ENCODE peak calls at places on chromosome 10, in eight cellular contexts. U is heart left ventricle, C is kidney epithelial cell, E is hepatocyte, G is foreskin fibroblast, J is fibroblast of lung, M is IMR-90, L is psoas muscle. W is an unnamed sample.

GRCh38 chr10:104273899-104274575 is 5.1 kb downstream of the GSTO2 start:
- DNase-seq in U (no peak), C (no peak), E (no peak), G (no peak), J (peak), M (no peak), L (no peak), W (no peak)

GRCh38 chr10:12194752-12195271 is 879 bp downstream of the NUDT5 start:
- DNase-seq in U (peak), C (no peak), E (peak), G (peak), J (peak), M (peak), L (peak), W (no peak)

GRCh38 chr10:71821909-71822763 is 28.9 kb downstream of the PSAP start:
- DNase-seq in U (no peak), C (no peak), E (no peak), G (no peak), J (no peak), M (peak), L (no peak), W (no peak)

GRCh38 chr10:113073549-113074189 is 123.6 kb downstream of the TCF7L2 start:
- DNase-seq in U (peak), C (peak), E (peak), G (peak), J (peak), M (peak), L (peak), W (peak)

GRCh38 chr10:130969700-130970099 is 341.8 kb downstream of the TCERG1L start:
- DNase-seq in U (no peak), C (no peak), E (no peak), G (no peak), J (no peak), M (no peak), L (no peak), W (no peak)

GRCh38 chr10:46019170-46019528 is 11.3 kb downstream of the NCOA4 start:
- DNase-seq in U (peak), C (no peak), E (no peak), G (no peak), J (no peak), M (no peak), L (no peak), W (no peak)

GRCh38 chr10:110725809-110726641 is 81.9 kb downstream of the RBM20 start:
- DNase-seq in U (no peak), C (no peak), E (peak), G (peak), J (no peak), M (peak), L (peak), W (no peak)

GRCh38 chr10:43844236-43844635 is 195.6 kb upstream of the ZNF32 start:
- DNase-seq in U (no peak), C (no peak), E (no peak), G (no peak), J (no peak), M (no peak), L (no peak), W (no peak)

GRCh38 chr10:116669832-116670644 is 49.3 kb downstream of the PNLIPRP2 start:
- DNase-seq in U (no peak), C (no peak), E (peak), G (no peak), J (no peak), M (no peak), L (no peak), W (no peak)

GRCh38 chr10:96380821-96381220 is 22.0 kb upstream of the OPALIN start:
- DNase-seq in U (no peak), C (no peak), E (no peak), G (no peak), J (no peak), M (no peak), L (no peak), W (no peak)

GRCh38 chr10:96791902-96792301 is 40.2 kb upstream of the LCOR start:
- DNase-seq in U (no peak), C (no peak), E (no peak), G (no peak), J (no peak), M (no peak), L (no peak), W (no peak)

GRCh38 chr10:20714518-20714917 is 182.6 kb downstream of the NEBL start:
- DNase-seq in U (no peak), C (no peak), E (peak), G (no peak), J (no peak), M (no peak), L (no peak), W (no peak)

GRCh38 chr10:3914702-3915101 is 129.7 kb upstream of the KLF6 start:
- DNase-seq in U (no peak), C (no peak), E (no peak), G (no peak), J (no peak), M (no peak), L (no peak), W (no peak)

GRCh38 chr10:92655426-92655825 is 34.3 kb upstream of the HHEX start:
- DNase-seq in U (no peak), C (no peak), E (no peak), G (no peak), J (peak), M (peak), L (no peak), W (no peak)

GRCh38 chr10:53284615-53285182 is 512.1 kb upstream of the MBL2 start:
- DNase-seq in U (no peak), C (no peak), E (no peak), G (no peak), J (no peak), M (no peak), L (no peak), W (no peak)

GRCh38 chr10:94123253-94123995 is 129.7 kb downstream of the PLCE1 start:
- DNase-seq in U (no peak), C (peak), E (peak), G (peak), J (peak), M (peak), L (no peak), W (no peak)

GRCh38 chr10:91493313-91493712 is 83.2 kb downstream of the HECTD2 start:
- DNase-seq in U (no peak), C (no peak), E (peak), G (peak), J (peak), M (peak), L (no peak), W (no peak)

GRCh38 chr10:95445837-95446347 is 115.3 kb downstream of the SORBS1 start:
- DNase-seq in U (peak), C (no peak), E (peak), G (peak), J (peak), M (peak), L (peak), W (peak)

GRCh38 chr10:123301077-123301875 is 147.1 kb downstream of the BUB3 start:
- DNase-seq in U (peak), C (peak), E (peak), G (no peak), J (peak), M (no peak), L (peak), W (no peak)

GRCh38 chr10:51700228-51700835 is 937 bp upstream of the CSTF2T start:
- DNase-seq in U (peak), C (no peak), E (peak), G (no peak), J (peak), M (no peak), L (no peak), W (no peak)

GRCh38 chr10:114399576-114399975 is 4.7 kb downstream of the AFAP1L2 start:
- DNase-seq in U (no peak), C (no peak), E (no peak), G (no peak), J (no peak), M (no peak), L (no peak), W (no peak)

GRCh38 chr10:32318476-32318896 is 28.5 kb downstream of the EPC1 start:
- DNase-seq in U (no peak), C (no peak), E (no peak), G (peak), J (peak), M (no peak), L (no peak), W (no peak)

GRCh38 chr10:118238573-118239240 is 103.4 kb downstream of the FAM204A start:
- DNase-seq in U (no peak), C (no peak), E (peak), G (peak), J (no peak), M (peak), L (no peak), W (no peak)

GRCh38 chr10:6171891-6172354 is 30.8 kb upstream of the PFKFB3 start:
- DNase-seq in U (peak), C (no peak), E (no peak), G (peak), J (peak), M (peak), L (peak), W (peak)

GRCh38 chr10:35789996-35790395 is 147.9 kb upstream of the FZD8 start:
- DNase-seq in U (no peak), C (peak), E (no peak), G (no peak), J (no peak), M (peak), L (no peak), W (no peak)

GRCh38 chr10:72126184-72126871 is 38.0 kb upstream of the SPOCK2 start:
- DNase-seq in U (no peak), C (peak), E (peak), G (peak), J (peak), M (peak), L (no peak), W (peak)

GRCh38 chr10:30435068-30435422 is 1.1 kb downstream of the MAP3K8 start:
- DNase-seq in U (peak), C (no peak), E (peak), G (no peak), J (peak), M (peak), L (peak), W (no peak)

GRCh38 chr10:59388577-59388976 is 26.2 kb upstream of the FAM13C start:
- DNase-seq in U (no peak), C (no peak), E (no peak), G (no peak), J (no peak), M (no peak), L (no peak), W (no peak)
- TF ChIP-seq CTCF in U (no peak), C (no peak), E (no peak), G (no peak), J (no peak), M (no peak), L (no peak), W (no peak)

GRCh38 chr10:613217-613616 is 76.3 kb downstream of the DIP2C start:
- DNase-seq in U (peak), C (no peak), E (peak), G (no peak), J (no peak), M (no peak), L (no peak), W (no peak)
- H3K4me3 ChIP-seq in U (no peak), C (no peak), E (no peak), G (no peak), J (no peak), M (no peak), L (no peak), W (no peak)

DNA sequence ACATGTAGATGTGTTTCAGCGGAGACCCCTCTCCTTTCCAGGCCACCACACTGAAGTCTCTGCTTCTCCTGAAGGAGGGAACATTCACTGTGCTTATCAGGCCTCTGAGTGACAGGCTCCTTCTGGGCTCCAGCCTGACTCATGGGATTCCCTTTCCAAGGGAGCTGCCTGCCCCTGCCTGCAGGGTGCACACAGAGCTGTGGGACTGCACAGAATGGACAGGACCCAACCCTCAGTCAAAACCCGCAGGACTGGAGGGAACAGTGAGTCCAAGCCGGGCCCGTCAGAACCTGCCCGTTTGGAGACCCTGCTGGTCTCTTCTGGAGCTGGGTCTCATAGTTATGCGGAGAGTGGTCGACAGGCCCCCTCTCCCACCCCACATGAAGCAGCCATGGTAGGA is 32.6 kb downstream of the PLAC9 start:
- DNase-seq in U (no peak), C (no peak), E (no peak), G (peak), J (peak), M (peak), L (no peak), W (no peak)
- TF ChIP-seq CTCF in U (no peak), C (no peak), E (no peak), G (peak), J (peak), M (peak), L (peak), W (no peak)

GRCh38 chr10:80188713-80189112 is 16.6 kb downstream of the ANXA11 start:
- DNase-seq in U (no peak), C (no peak), E (no peak), G (no peak), J (no peak), M (no peak), L (peak), W (no peak)

GRCh38 chr10:80185522-80186299 is 19.6 kb downstream of the ANXA11 start:
- DNase-seq in U (no peak), C (no peak), E (no peak), G (no peak), J (no peak), M (no peak), L (no peak), W (no peak)

GRCh38 chr10:80186364-80187012 is 18.8 kb downstream of the ANXA11 start:
- DNase-seq in U (peak), C (no peak), E (no peak), G (no peak), J (no peak), M (no peak), L (peak), W (no peak)

GRCh38 chr10:80187060-80187459 is 18.3 kb downstream of the ANXA11 start:
- DNase-seq in U (no peak), C (no peak), E (no peak), G (no peak), J (no peak), M (no peak), L (no peak), W (no peak)

DNA sequence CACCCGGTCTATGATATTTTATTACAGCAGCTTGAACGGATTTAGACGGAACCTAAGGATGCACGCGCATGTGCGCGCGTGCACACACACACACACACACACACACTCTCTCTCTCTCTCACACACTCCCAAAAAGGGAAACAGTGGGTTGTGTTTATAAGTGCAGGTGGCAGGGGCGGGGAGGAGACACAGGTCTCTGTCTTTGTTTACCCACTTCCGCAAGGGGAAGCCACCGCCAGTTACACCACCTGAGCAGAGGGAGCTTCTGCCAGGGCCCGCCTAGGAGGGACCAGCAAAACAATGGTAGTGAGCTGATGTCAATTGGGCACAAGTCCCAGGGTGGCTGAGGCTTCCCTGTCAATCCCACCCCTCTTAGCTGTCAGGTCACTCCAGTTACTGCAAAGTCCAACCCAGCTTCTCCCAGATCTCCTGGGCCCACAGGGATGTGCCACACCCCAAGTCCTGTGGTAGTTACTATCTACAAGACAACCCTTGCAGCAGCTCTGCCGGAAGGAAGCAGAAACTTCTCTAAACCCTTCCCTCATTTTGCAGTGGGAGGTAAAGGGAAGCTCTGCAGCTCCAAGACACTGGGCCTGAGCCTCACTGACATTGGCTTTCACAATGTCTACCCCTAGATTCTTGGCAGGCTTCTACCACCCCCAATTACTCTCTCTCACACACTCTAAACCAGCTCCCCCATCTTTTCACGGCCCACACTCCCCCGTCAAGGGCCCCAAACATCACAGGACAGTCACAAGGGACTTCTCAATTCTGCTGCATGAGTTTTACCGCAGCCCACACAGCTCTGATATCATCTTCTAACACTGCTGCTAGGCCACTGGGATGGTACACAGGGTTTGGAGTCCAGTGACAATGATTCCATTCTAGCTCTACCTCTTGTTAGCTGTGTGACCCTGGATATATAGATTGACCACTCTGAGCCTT is 17.6 kb downstream of the ANXA11 start:
- DNase-seq in U (no peak), C (no peak), E (no peak), G (no peak), J (no peak), M (no peak), L (peak), W (no peak)
- H3K4me3 ChIP-seq in U (no peak), C (no peak), E (no peak), G (no peak), J (no peak), M (no peak), L (no peak), W (no peak)

W was measured in HFF-Myc.